ENCODE peak calls at places on chromosomes 13 and 19, in six cellular contexts. I, Y, M, D, T and G are unnamed samples.

GRCh38 chr19:47109541-47110375 is 3.8 kb downstream of the ZC3H4 start:
- DNase-seq in I (no peak), Y (peak), M (no peak), D (no peak), T (peak), G (no peak)

GRCh38 chr19:7985481-7985911 is 19.9 kb downstream of the ELAVL1 start:
- DNase-seq in I (no peak), Y (no peak), M (no peak), D (no peak), T (no peak), G (no peak)

GRCh38 chr19:33290956-33291622 is 11.2 kb downstream of the CEBPA start:
- DNase-seq in I (no peak), Y (no peak), M (no peak), D (no peak), T (no peak), G (no peak)

GRCh38 chr13:91238036-91238435 is 109.5 kb upstream of the MIR17HG start:
- DNase-seq in I (no peak), Y (no peak), M (no peak), D (no peak), T (no peak), G (no peak)

GRCh38 chr13:22357132-22357531 is 686.3 kb downstream of the FGF9 start:
- DNase-seq in I (no peak), Y (peak), M (no peak), D (no peak), T (no peak), G (no peak)

GRCh38 chr13:38099751-38100150 is 230.2 kb upstream of the TRPC4 start:
- DNase-seq in I (no peak), Y (no peak), M (no peak), D (no peak), T (no peak), G (no peak)

GRCh38 chr19:30077851-30078355 is 135.9 kb downstream of the URI1 start:
- DNase-seq in I (no peak), Y (no peak), M (no peak), D (no peak), T (no peak), G (no peak)

GRCh38 chr19:3668331-3669133 is 31.7 kb downstream of the PIP5K1C start:
- DNase-seq in I (no peak), Y (no peak), M (no peak), D (no peak), T (peak), G (no peak)

GRCh38 chr19:53536223-53536543 is 1.8 kb upstream of the ZNF331 start:
- DNase-seq in I (no peak), Y (no peak), M (no peak), D (no peak), T (no peak), G (no peak)

GRCh38 chr13:99162962-99163361 is 37.7 kb upstream of the UBAC2 start:
- DNase-seq in I (no peak), Y (no peak), M (no peak), D (no peak), T (no peak), G (no peak)

GRCh38 chr13:34719060-34719875 is 222.8 kb upstream of the NBEA start:
- DNase-seq in I (no peak), Y (no peak), M (peak), D (no peak), T (no peak), G (no peak)